ENCODE peak calls at places on chromosomes 3 and 15, in seven cellular contexts. Q is WTC11; C is caudate nucleus; G is stimulated activated CD8-positive, alpha-beta memory T cell treated with anti-CD3 and anti-CD28 coated beads, Interleukin-4, amount 100 ng/mL, for 4 hours; F is heart left ventricle; N is kidney; Y is endothelial cell. D is an unnamed sample.

GRCh38 chr3:38226273-38226672 is 39.3 kb upstream of the SLC22A13 start:
- DNase-seq in Q (no peak), C (no peak), G (no peak), F (no peak), N (no peak), Y (no peak), D (no peak)

GRCh38 chr15:63212050-63212973 is 22.9 kb downstream of the RAB8B start:
- DNase-seq in Q (no peak), C (no peak), G (no peak), F (no peak), N (no peak), Y (no peak), D (no peak)

GRCh38 chr3:36729204-36730056 is 34.9 kb downstream of the DCLK3 start:
- DNase-seq in Q (no peak), C (no peak), G (no peak), F (no peak), N (no peak), Y (no peak), D (no peak)

GRCh38 chr3:46624976-46625490 is 12.7 kb downstream of the FAM240A start:
- DNase-seq in Q (no peak), C (no peak), G (no peak), F (no peak), N (no peak), Y (no peak), D (no peak)

GRCh38 chr15:40974921-40975320 is 21.6 kb downstream of the CHAC1 start:
- DNase-seq in Q (no peak), C (no peak), G (no peak), F (no peak), N (no peak), Y (no peak), D (no peak)

GRCh38 chr3:195182470-195182795 is 88.5 kb downstream of the XXYLT1 start:
- DNase-seq in Q (no peak), C (no peak), G (no peak), F (peak; percentile 59), N (no peak), Y (no peak), D (no peak)

GRCh38 chr3:45776611-45777010 is 19.7 kb downstream of the SLC6A20 start:
- DNase-seq in Q (no peak), C (no peak), G (no peak), F (no peak), N (no peak), Y (no peak), D (no peak)

GRCh38 chr3:190534386-190534785 is 20.5 kb downstream of the IL1RAP start:
- DNase-seq in Q (no peak), C (no peak), G (no peak), F (no peak), N (no peak), Y (no peak), D (no peak)

GRCh38 chr15:101547737-101548136 is 58.2 kb upstream of the PCSK6 start:
- DNase-seq in Q (no peak), C (no peak), G (no peak), F (no peak), N (no peak), Y (no peak), D (no peak)

GRCh38 chr3:158728851-158729250 is 3.4 kb downstream of the RARRES1 start:
- DNase-seq in Q (no peak), C (no peak), G (no peak), F (no peak), N (no peak), Y (no peak), D (no peak)

GRCh38 chr15:72199721-72200212 is 2.2 kb upstream of the GRAMD2A start:
- DNase-seq in Q (peak; percentile 76), C (peak; percentile 38), G (peak; percentile 42), F (peak; percentile 76), N (peak; percentile 80), Y (peak; percentile 70), D (peak; percentile 36)

GRCh38 chr15:75891895-75892294 is 11.8 kb upstream of the FBXO22 start:
- DNase-seq in Q (no peak), C (no peak), G (no peak), F (no peak), N (no peak), Y (no peak), D (no peak)

D was measured in occipital lobe.